ENCODE peak calls at places on chromosomes 7 and 10, in four cellular contexts. X, A, M and Z are unnamed samples.

GRCh38 chr7:26420600-26420999 is 128.9 kb downstream of the SNX10 start:
- DNase-seq in X (no peak), A (no peak), M (no peak), Z (no peak)

GRCh38 chr7:49778731-49779270 is 5.4 kb downstream of the VWC2 start:
- DNase-seq in X (no peak), A (no peak), M (no peak), Z (no peak)

GRCh38 chr7:64892116-64892515 is 11.0 kb upstream of the ZNF273 start:
- DNase-seq in X (no peak), A (no peak), M (no peak), Z (no peak)

GRCh38 chr10:124611738-124612137 is 132.4 kb downstream of the FAM53B start:
- DNase-seq in X (no peak), A (no peak), M (no peak), Z (peak)

GRCh38 chr7:36600314-36600682 is 124.0 kb downstream of the AOAH start:
- DNase-seq in X (no peak), A (no peak), M (no peak), Z (no peak)

GRCh38 chr7:45594780-45595535 is 20.8 kb downstream of the ADCY1 start:
- DNase-seq in X (no peak), A (no peak), M (no peak), Z (no peak)

GRCh38 chr7:73904219-73905136 is 43.5 kb downstream of the TMEM270 start:
- DNase-seq in X (no peak), A (no peak), M (peak), Z (no peak)

GRCh38 chr7:47581442-47581820 is 480 bp downstream of the TNS3 start:
- DNase-seq in X (peak), A (no peak), M (peak), Z (no peak)

GRCh38 chr7:85630904-85631582 is 444.2 kb upstream of the SEMA3D start:
- DNase-seq in X (no peak), A (no peak), M (no peak), Z (no peak)

GRCh38 chr7:28096713-28097112 is 83.9 kb downstream of the JAZF1 start:
- DNase-seq in X (peak), A (peak), M (no peak), Z (peak)

GRCh38 chr10:33350041-33350440 is 15.6 kb upstream of the NRP1 start:
- DNase-seq in X (no peak), A (no peak), M (no peak), Z (no peak)

GRCh38 chr10:8321990-8322389 is 267.5 kb downstream of the GATA3 start:
- DNase-seq in X (no peak), A (no peak), M (no peak), Z (no peak)

GRCh38 chr7:114415054-114415997 is 711 bp downstream of the FOXP2 start:
- DNase-seq in X (no peak), A (peak), M (no peak), Z (no peak)

GRCh38 chr10:114437456-114438292 is 33.4 kb upstream of the AFAP1L2 start:
- DNase-seq in X (no peak), A (no peak), M (no peak), Z (no peak)

GRCh38 chr10:3037182-3037581 is 30.2 kb upstream of the PFKP start:
- DNase-seq in X (no peak), A (no peak), M (no peak), Z (no peak)

GRCh38 chr7:115477193-115477651 is 553.3 kb downstream of the TFEC start:
- DNase-seq in X (peak), A (no peak), M (no peak), Z (peak)

GRCh38 chr7:86600506-86601290 is 43.0 kb upstream of the GRM3 start:
- DNase-seq in X (no peak), A (no peak), M (peak), Z (no peak)

GRCh38 chr7:44281811-44282600 is 43.4 kb downstream of the CAMK2B start:
- DNase-seq in X (no peak), A (no peak), M (peak), Z (no peak)

GRCh38 chr10:129562487-129562886 is 95.4 kb downstream of the MGMT start:
- DNase-seq in X (no peak), A (no peak), M (no peak), Z (no peak)

GRCh38 chr10:30786131-30786530 is 156.6 kb upstream of the LYZL2 start:
- DNase-seq in X (no peak), A (peak), M (no peak), Z (no peak)

GRCh38 chr7:76048668-76048988 is 722 bp downstream of the MDH2 start:
- DNase-seq in X (peak), A (no peak), M (peak), Z (peak)

GRCh38 chr7:64997927-64998391 is 7.1 kb upstream of the ZNF117 start:
- DNase-seq in X (no peak), A (peak), M (no peak), Z (no peak)

GRCh38 chr7:116876664-116877442 is 14.5 kb downstream of the CAPZA2 start:
- DNase-seq in X (peak), A (no peak), M (no peak), Z (no peak)

GRCh38 chr10:99814143-99814542 is 31.7 kb downstream of the ABCC2 start:
- DNase-seq in X (no peak), A (no peak), M (no peak), Z (no peak)

GRCh38 chr7:4706384-4707032 is 24.4 kb downstream of the FOXK1 start:
- DNase-seq in X (peak), A (no peak), M (no peak), Z (no peak)

GRCh38 chr7:95324396-95324795 is at the start of gene PON1:
- DNase-seq in X (no peak), A (no peak), M (no peak), Z (peak)

GRCh38 chr7:29401827-29402226 is 161.8 kb upstream of the PRR15 start:
- DNase-seq in X (no peak), A (no peak), M (no peak), Z (no peak)

GRCh38 chr7:132149801-132150310 is 426.4 kb downstream of the PLXNA4 start:
- DNase-seq in X (no peak), A (no peak), M (no peak), Z (no peak)

GRCh38 chr10:84375011-84375410 is 46.6 kb downstream of the CCSER2 start:
- DNase-seq in X (peak), A (peak), M (no peak), Z (peak)

GRCh38 chr7:159143780-159144755 is 599 bp downstream of the VIPR2 start:
- DNase-seq in X (peak), A (no peak), M (no peak), Z (peak)

GRCh38 chr7:37526623-37527022 is 78.0 kb upstream of the ELMO1 start:
- DNase-seq in X (no peak), A (no peak), M (no peak), Z (no peak)

GRCh38 chr10:9823268-9823930 is 1194.3 kb upstream of the CELF2 start:
- DNase-seq in X (no peak), A (peak), M (no peak), Z (no peak)

GRCh38 chr10:52082307-52082706 is 231.8 kb upstream of the DKK1 start:
- DNase-seq in X (no peak), A (no peak), M (no peak), Z (no peak)

GRCh38 chr10:23096814-23097549 is 1.6 kb downstream of the MSRB2 start:
- DNase-seq in X (no peak), A (peak), M (no peak), Z (no peak)

GRCh38 chr7:112031689-112032088 is 174.5 kb downstream of the DOCK4 start:
- DNase-seq in X (no peak), A (no peak), M (no peak), Z (no peak)

GRCh38 chr7:18666107-18666728 is 170.7 kb downstream of the HDAC9 start:
- DNase-seq in X (peak), A (peak), M (peak), Z (peak)
- TF ChIP-seq CTCF in X (peak), A (peak), M (peak), Z (peak)

GRCh38 chr10:16952010-16952550 is 134.9 kb upstream of the RSU1 start:
- DNase-seq in X (no peak), A (no peak), M (no peak), Z (no peak)
- TF ChIP-seq CTCF in X (no peak), A (no peak), M (no peak), Z (no peak)

GRCh38 chr7:5827755-5828154 is 46.3 kb upstream of the RNF216 start:
- DNase-seq in X (peak), A (no peak), M (no peak), Z (peak)

GRCh38 chr7:5824297-5824610 is 42.8 kb upstream of the RNF216 start:
- DNase-seq in X (no peak), A (no peak), M (no peak), Z (peak)

DNA sequence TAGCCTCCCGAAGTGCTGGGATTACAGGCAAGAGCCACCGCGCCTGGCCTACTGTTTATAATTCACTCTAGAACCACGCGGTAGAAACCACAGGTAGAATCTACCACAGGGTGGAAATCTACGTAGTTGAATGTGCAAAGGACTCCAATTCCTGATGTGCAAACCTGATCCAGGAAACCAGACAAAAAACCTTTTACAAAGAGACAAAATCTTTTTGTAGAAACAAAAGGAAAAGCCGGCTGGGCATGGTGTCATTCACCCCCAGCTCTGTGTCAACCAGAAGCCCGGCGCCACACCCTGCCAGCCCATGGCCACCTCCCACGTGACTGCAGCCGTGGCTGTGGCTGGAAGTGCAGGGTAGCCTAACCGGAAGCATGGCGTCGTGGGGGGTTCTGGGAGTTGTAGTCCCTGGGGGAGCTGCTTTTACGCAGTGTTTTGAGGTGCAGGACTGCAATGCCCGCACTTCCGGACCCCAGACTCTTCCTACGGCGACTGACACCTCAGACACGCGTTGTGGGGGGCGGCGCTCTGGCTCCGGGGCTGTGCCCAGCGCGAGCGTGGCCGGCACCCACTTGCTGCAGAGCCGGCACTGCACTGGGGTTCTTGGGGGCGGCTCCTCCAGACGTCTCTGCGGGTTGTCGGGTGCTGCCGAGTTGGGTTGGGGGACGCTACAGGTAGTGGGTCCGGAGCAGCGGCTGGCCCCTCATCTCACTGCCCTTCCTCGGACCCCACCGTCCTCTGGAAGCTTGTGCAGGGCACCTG is 41.5 kb upstream of the RNF216 start:
- DNase-seq in X (peak), A (peak), M (peak), Z (peak)
- TF ChIP-seq CTCF in X (no peak), A (peak), M (no peak), Z (no peak)

GRCh38 chr7:100600222-100601038 is 1.7 kb upstream of the PCOLCE start:
- DNase-seq in X (no peak), A (no peak), M (no peak), Z (no peak)
- TF ChIP-seq CTCF in X (no peak), A (no peak), M (no peak), Z (no peak)

DNA sequence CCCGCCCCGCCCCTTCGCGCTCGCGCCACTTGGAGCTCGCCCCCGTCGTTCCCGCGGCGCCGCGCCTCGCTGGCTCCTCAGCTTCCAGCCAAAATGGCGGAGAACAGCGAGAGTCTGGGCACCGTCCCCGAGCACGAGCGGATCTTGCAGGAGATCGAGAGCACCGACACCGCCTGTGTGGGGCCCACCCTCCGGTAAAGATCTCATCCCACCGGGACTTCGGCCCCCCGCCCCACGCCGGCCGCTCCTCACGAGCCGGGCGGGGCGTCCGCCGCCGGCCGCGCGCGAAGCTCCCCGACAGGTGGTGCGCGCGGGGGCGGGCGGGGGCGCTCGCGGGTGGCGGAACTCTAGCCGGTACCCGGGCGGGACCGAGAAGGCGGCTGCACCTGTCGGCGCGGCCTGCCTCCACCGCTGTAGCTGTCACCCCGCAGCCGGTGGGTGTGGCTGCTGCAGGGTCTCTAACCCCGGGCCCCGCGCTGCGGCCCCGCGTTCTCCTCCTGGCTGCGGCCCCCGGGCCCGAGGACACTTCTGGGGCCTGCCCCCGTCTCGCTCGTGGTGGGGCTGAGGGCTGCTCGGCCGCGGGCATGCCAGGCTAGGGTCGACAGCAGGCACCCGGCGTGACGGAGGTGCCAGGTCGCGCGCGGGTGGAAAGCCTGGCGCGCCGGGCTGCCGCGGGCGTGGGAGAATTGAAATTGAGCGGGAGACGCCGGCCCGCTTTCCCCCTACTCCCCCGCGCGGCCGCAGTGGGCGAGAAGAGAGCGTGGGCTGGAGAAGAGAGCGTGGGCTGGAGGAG is at the start of gene EXOC6:
- DNase-seq in X (peak), A (peak), M (peak), Z (peak)
- TF ChIP-seq CTCF in X (peak), A (no peak), M (no peak), Z (no peak)

GRCh38 chr10:47143072-47143471 is 156.9 kb upstream of the GDF10 start:
- DNase-seq in X (no peak), A (no peak), M (no peak), Z (no peak)

GRCh38 chr10:47145290-47145934 is 154.6 kb upstream of the GDF10 start:
- DNase-seq in X (no peak), A (no peak), M (no peak), Z (peak)

GRCh38 chr10:47141349-47141748 is 158.6 kb upstream of the GDF10 start:
- DNase-seq in X (no peak), A (no peak), M (no peak), Z (no peak)

GRCh38 chr10:47144525-47144924 is 155.5 kb upstream of the GDF10 start:
- DNase-seq in X (no peak), A (no peak), M (no peak), Z (no peak)

GRCh38 chr10:47143473-47143872 is 156.5 kb upstream of the GDF10 start:
- DNase-seq in X (no peak), A (no peak), M (no peak), Z (no peak)
- TF ChIP-seq CTCF in X (no peak), A (no peak), M (no peak), Z (no peak)

GRCh38 chr10:5678397-5678983 is 6.1 kb upstream of the TASOR2 start:
- DNase-seq in X (no peak), A (no peak), M (no peak), Z (no peak)
- TF ChIP-seq CTCF in X (no peak), A (no peak), M (no peak), Z (no peak)

DNA sequence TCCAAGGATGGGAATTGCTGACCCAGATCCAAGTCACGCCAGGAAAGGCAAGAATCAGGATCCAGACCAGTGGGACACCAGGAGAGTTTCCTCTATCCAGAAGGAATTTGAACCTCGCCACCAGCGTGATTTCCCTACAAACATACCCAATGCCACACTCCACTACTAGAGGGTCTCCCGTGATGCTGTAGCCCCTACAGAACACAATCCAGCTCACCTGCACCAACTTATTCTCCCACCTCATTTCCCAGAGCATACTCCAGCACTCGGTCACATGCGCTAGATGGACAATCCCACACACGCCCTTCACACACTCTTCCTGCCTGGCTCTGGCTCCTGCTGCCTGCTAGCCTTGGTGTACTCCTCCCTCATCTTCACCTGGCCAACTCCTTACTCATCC is 142.1 kb upstream of the PDE1C start:
- DNase-seq in X (no peak), A (no peak), M (no peak), Z (no peak)
- TF ChIP-seq CTCF in X (no peak), A (no peak), M (no peak), Z (no peak)

GRCh38 chr7:88358881-88359280 is 52.2 kb upstream of the STEAP4 start:
- DNase-seq in X (no peak), A (no peak), M (no peak), Z (no peak)

GRCh38 chr7:88357295-88357694 is 50.6 kb upstream of the STEAP4 start:
- DNase-seq in X (peak), A (peak), M (no peak), Z (peak)

GRCh38 chr7:88361357-88361756 is 54.7 kb upstream of the STEAP4 start:
- DNase-seq in X (peak), A (no peak), M (no peak), Z (no peak)

GRCh38 chr7:88357794-88358533 is 51.3 kb upstream of the STEAP4 start:
- DNase-seq in X (no peak), A (peak), M (no peak), Z (no peak)

GRCh38 chr7:88358534-88358838 is 51.8 kb upstream of the STEAP4 start:
- DNase-seq in X (no peak), A (no peak), M (no peak), Z (no peak)
- TF ChIP-seq CTCF in X (no peak), A (no peak), M (no peak), Z (no peak)

GRCh38 chr10:86123745-86124144 is 242.8 kb downstream of the GRID1 start:
- DNase-seq in X (no peak), A (no peak), M (no peak), Z (no peak)

GRCh38 chr10:86128360-86128759 is 238.2 kb downstream of the GRID1 start:
- DNase-seq in X (no peak), A (no peak), M (no peak), Z (no peak)

GRCh38 chr10:86130737-86131475 is 235.7 kb downstream of the GRID1 start:
- DNase-seq in X (no peak), A (no peak), M (no peak), Z (no peak)

GRCh38 chr10:86123304-86123703 is 243.3 kb downstream of the GRID1 start:
- DNase-seq in X (no peak), A (no peak), M (no peak), Z (no peak)

GRCh38 chr10:86127274-86127819 is 239.2 kb downstream of the GRID1 start:
- DNase-seq in X (no peak), A (no peak), M (no peak), Z (no peak)
- TF ChIP-seq CTCF in X (no peak), A (no peak), M (no peak), Z (no peak)